ENCODE peak calls at places on chromosomes 4 and X, in six cellular contexts. One of them, this sample, is unnamed.

GRCh38 chr4:169583563-169583962 is 28.8 kb downstream of the NEK1 start:
- DNase-seq in hepatocyte: no peak
- DNase-seq in GM23338: no peak
- DNase-seq in neural progenitor cell: no peak
- DNase-seq in HCT116: no peak
- DNase-seq in GM23248: peak; percentile 49
- DNase-seq in this sample: no peak

GRCh38 chr4:98092833-98093439 is 50.3 kb downstream of the STPG2 start:
- DNase-seq in GM23248: peak; percentile 35
- DNase-seq in neural progenitor cell: peak; percentile 35
- DNase-seq in GM23338: peak; percentile 40
- DNase-seq in hepatocyte: peak; percentile 39
- DNase-seq in HCT116: peak; percentile 27
- DNase-seq in this sample: peak; percentile 24

GRCh38 chr4:76690091-76690905 is 207.6 kb downstream of the SOWAHB start:
- DNase-seq in GM23338: peak; percentile 31
- DNase-seq in GM23248: peak; percentile 62
- DNase-seq in hepatocyte: peak; percentile 45
- DNase-seq in neural progenitor cell: no peak
- DNase-seq in HCT116: no peak
- DNase-seq in this sample: no peak

GRCh38 chr4:65023877-65024670 is 614.8 kb upstream of the TECRL start:
- DNase-seq in neural progenitor cell: no peak
- DNase-seq in hepatocyte: no peak
- DNase-seq in GM23338: peak; percentile 2
- DNase-seq in GM23248: no peak
- DNase-seq in HCT116: no peak
- DNase-seq in this sample: no peak

GRCh38 chr4:148346657-148347056 is 95.6 kb downstream of the NR3C2 start:
- DNase-seq in HCT116: no peak
- DNase-seq in neural progenitor cell: no peak
- DNase-seq in hepatocyte: no peak
- DNase-seq in GM23248: no peak
- DNase-seq in GM23338: no peak
- DNase-seq in this sample: no peak

GRCh38 chrX:134753185-134754008 is 95.1 kb upstream of the PLAC1 start:
- DNase-seq in hepatocyte: no peak
- DNase-seq in GM23248: peak; percentile 59
- DNase-seq in HCT116: no peak
- DNase-seq in GM23338: no peak
- DNase-seq in neural progenitor cell: no peak
- DNase-seq in this sample: no peak

GRCh38 chr4:101346312-101346561 is 1.1 kb downstream of the PPP3CA start:
- DNase-seq in HCT116: no peak
- DNase-seq in neural progenitor cell: no peak
- DNase-seq in GM23248: no peak
- DNase-seq in GM23338: no peak
- DNase-seq in hepatocyte: no peak
- DNase-seq in this sample: peak; percentile 48

GRCh38 chr4:74391890-74392478 is 27.0 kb downstream of the EREG start:
- DNase-seq in neural progenitor cell: no peak
- DNase-seq in GM23338: no peak
- DNase-seq in HCT116: no peak
- DNase-seq in GM23248: no peak
- DNase-seq in hepatocyte: no peak
- DNase-seq in this sample: no peak

GRCh38 chr4:66284991-66285451 is 614.7 kb upstream of the EPHA5 start:
- DNase-seq in neural progenitor cell: no peak
- DNase-seq in HCT116: no peak
- DNase-seq in GM23338: no peak
- DNase-seq in hepatocyte: no peak
- DNase-seq in GM23248: no peak
- DNase-seq in this sample: no peak

GRCh38 chrX:72094894-72095293 is 36.8 kb downstream of the RTL5 start:
- DNase-seq in HCT116: no peak
- DNase-seq in hepatocyte: peak; percentile 43
- DNase-seq in GM23338: peak; percentile 46
- DNase-seq in neural progenitor cell: peak; percentile 21
- DNase-seq in GM23248: no peak
- DNase-seq in this sample: no peak

GRCh38 chr4:31518796-31519250 is 798.7 kb downstream of the PCDH7 start:
- DNase-seq in GM23338: no peak
- DNase-seq in hepatocyte: peak; percentile 35
- DNase-seq in HCT116: peak; percentile 48
- DNase-seq in neural progenitor cell: no peak
- DNase-seq in GM23248: peak; percentile 3
- DNase-seq in this sample: no peak

DNA sequence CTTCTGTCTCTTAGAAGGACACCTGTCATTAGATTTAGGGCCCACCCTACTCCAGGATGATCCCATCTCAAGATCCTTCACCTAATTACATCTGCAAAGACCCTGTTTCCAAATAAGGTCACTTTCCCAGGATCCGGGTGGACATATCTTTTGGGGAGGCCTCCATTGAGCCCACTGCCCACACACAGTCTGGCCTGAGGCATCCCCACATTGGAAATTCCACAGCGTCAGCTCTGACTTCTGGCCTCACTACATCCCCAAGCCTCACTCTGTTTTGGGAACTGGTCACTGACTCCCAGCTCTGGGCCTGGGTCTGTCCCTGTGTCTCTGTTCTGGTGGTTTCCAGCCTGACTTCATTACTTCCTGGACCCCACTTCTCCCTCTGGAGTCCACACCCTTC is 285.5 kb downstream of the CRLF2 start:
- DNase-seq in neural progenitor cell: no peak
- DNase-seq in HCT116: no peak
- DNase-seq in hepatocyte: no peak
- DNase-seq in GM23338: no peak
- DNase-seq in GM23248: no peak
- DNase-seq in this sample: no peak
- TF ChIP-seq EZH2phosphoT487 in neural progenitor cell: no peak
- TF ChIP-seq EZH2phosphoT487 in HCT116: no peak
- TF ChIP-seq EZH2phosphoT487 in hepatocyte: no peak
- TF ChIP-seq EZH2phosphoT487 in GM23338: no peak
- TF ChIP-seq EZH2phosphoT487 in GM23248: no peak
- TF ChIP-seq EZH2phosphoT487 in this sample: no peak

GRCh38 chr4:67746797-67747495 is 7.2 kb downstream of the GNRHR start:
- DNase-seq in GM23248: peak; percentile 67
- DNase-seq in hepatocyte: peak; percentile 52
- DNase-seq in GM23338: peak; percentile 66
- DNase-seq in HCT116: peak; percentile 37
- DNase-seq in neural progenitor cell: peak; percentile 28
- DNase-seq in this sample: peak; percentile 67
- TF ChIP-seq EZH2phosphoT487 in GM23248: no peak
- TF ChIP-seq EZH2phosphoT487 in hepatocyte: no peak
- TF ChIP-seq EZH2phosphoT487 in GM23338: no peak
- TF ChIP-seq EZH2phosphoT487 in HCT116: no peak
- TF ChIP-seq EZH2phosphoT487 in neural progenitor cell: no peak
- TF ChIP-seq EZH2phosphoT487 in this sample: no peak

GRCh38 chr4:5785806-5786680 is 75.0 kb downstream of the EVC start:
- DNase-seq in GM23248: peak; percentile 66
- DNase-seq in neural progenitor cell: no peak
- DNase-seq in hepatocyte: peak; percentile 30
- DNase-seq in HCT116: no peak
- DNase-seq in GM23338: no peak
- DNase-seq in this sample: no peak
- TF ChIP-seq EZH2phosphoT487 in GM23248: no peak
- TF ChIP-seq EZH2phosphoT487 in neural progenitor cell: no peak
- TF ChIP-seq EZH2phosphoT487 in hepatocyte: no peak
- TF ChIP-seq EZH2phosphoT487 in HCT116: no peak
- TF ChIP-seq EZH2phosphoT487 in GM23338: no peak
- TF ChIP-seq EZH2phosphoT487 in this sample: no peak

GRCh38 chr4:153024466-153024865 is 88.3 kb downstream of the FHDC1 start:
- DNase-seq in GM23248: no peak
- DNase-seq in hepatocyte: no peak
- DNase-seq in GM23338: no peak
- DNase-seq in HCT116: no peak
- DNase-seq in neural progenitor cell: no peak
- DNase-seq in this sample: no peak

GRCh38 chr4:153019906-153020305 is 83.8 kb downstream of the FHDC1 start:
- DNase-seq in GM23338: no peak
- DNase-seq in hepatocyte: no peak
- DNase-seq in GM23248: no peak
- DNase-seq in HCT116: no peak
- DNase-seq in neural progenitor cell: no peak
- DNase-seq in this sample: no peak

GRCh38 chr4:153023692-153024394 is 87.7 kb downstream of the FHDC1 start:
- DNase-seq in GM23248: no peak
- DNase-seq in HCT116: no peak
- DNase-seq in GM23338: no peak
- DNase-seq in neural progenitor cell: no peak
- DNase-seq in hepatocyte: no peak
- DNase-seq in this sample: no peak

GRCh38 chr4:153020460-153020859 is 84.3 kb downstream of the FHDC1 start:
- DNase-seq in GM23248: no peak
- DNase-seq in neural progenitor cell: no peak
- DNase-seq in HCT116: no peak
- DNase-seq in GM23338: no peak
- DNase-seq in hepatocyte: no peak
- DNase-seq in this sample: no peak

DNA sequence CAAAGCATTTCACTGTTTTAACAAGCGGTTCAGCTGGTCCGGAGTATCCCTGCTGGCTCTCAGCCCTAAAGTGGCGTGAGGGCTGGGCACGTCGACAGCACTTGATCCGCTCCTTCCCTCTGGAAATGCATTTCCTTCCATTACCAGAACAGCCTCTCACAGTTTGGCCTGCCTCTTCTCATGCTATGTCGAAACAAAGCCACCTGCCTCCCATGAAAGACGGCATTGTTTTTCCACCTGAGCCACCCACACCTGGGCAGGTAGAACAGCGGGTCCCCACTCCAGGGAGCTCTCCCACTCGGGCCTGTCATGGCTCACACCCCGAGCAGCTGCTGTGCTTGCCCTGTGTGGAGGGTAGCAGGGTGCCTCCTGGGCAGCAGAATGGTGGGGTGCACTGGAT is 86.1 kb downstream of the FHDC1 start:
- DNase-seq in HCT116: no peak
- DNase-seq in GM23338: no peak
- DNase-seq in hepatocyte: no peak
- DNase-seq in GM23248: no peak
- DNase-seq in neural progenitor cell: no peak
- DNase-seq in this sample: no peak
- TF ChIP-seq EZH2phosphoT487 in HCT116: no peak
- TF ChIP-seq EZH2phosphoT487 in GM23338: no peak
- TF ChIP-seq EZH2phosphoT487 in hepatocyte: no peak
- TF ChIP-seq EZH2phosphoT487 in GM23248: no peak
- TF ChIP-seq EZH2phosphoT487 in neural progenitor cell: no peak
- TF ChIP-seq EZH2phosphoT487 in this sample: no peak

GRCh38 chr4:37008199-37008598 is 236.3 kb upstream of the NWD2 start:
- DNase-seq in GM23248: no peak
- DNase-seq in hepatocyte: peak; percentile 71
- DNase-seq in HCT116: no peak
- DNase-seq in neural progenitor cell: no peak
- DNase-seq in GM23338: no peak
- DNase-seq in this sample: peak; percentile 14
- TF ChIP-seq EZH2phosphoT487 in GM23248: no peak
- TF ChIP-seq EZH2phosphoT487 in hepatocyte: no peak
- TF ChIP-seq EZH2phosphoT487 in HCT116: no peak
- TF ChIP-seq EZH2phosphoT487 in neural progenitor cell: no peak
- TF ChIP-seq EZH2phosphoT487 in GM23338: no peak
- TF ChIP-seq EZH2phosphoT487 in this sample: no peak

DNA sequence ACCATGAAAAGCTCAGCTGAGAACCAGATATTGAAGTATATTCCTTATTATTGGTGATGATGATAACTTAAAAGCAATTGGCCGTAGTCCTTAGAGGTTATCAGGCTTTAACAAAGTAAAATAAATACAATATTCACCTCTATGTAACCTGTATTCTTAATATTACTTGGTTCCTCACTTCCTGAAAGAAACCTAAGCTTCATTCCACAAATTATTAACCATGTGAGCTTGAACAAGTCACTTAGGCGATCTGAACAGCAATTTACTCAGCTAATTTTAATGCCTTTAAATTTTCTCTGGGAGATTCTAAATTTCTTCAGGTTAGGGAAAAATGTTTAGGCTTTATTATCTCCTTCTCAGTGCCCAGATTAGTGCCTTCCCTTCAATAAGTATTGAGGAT is 69.2 kb downstream of the CLDN22 start:
- DNase-seq in GM23248: no peak
- DNase-seq in hepatocyte: no peak
- DNase-seq in HCT116: no peak
- DNase-seq in GM23338: no peak
- DNase-seq in neural progenitor cell: no peak
- DNase-seq in this sample: no peak
- TF ChIP-seq EZH2phosphoT487 in GM23248: no peak
- TF ChIP-seq EZH2phosphoT487 in hepatocyte: no peak
- TF ChIP-seq EZH2phosphoT487 in HCT116: no peak
- TF ChIP-seq EZH2phosphoT487 in GM23338: no peak
- TF ChIP-seq EZH2phosphoT487 in neural progenitor cell: no peak
- TF ChIP-seq EZH2phosphoT487 in this sample: no peak

GRCh38 chr4:173494013-173494970 is 35.7 kb downstream of the HAND2 start:
- DNase-seq in GM23248: peak; percentile 85
- DNase-seq in HCT116: peak; percentile 72
- DNase-seq in neural progenitor cell: peak; percentile 89
- DNase-seq in GM23338: peak; percentile 96
- DNase-seq in hepatocyte: peak; percentile 83
- DNase-seq in this sample: peak; percentile 77
- TF ChIP-seq EZH2phosphoT487 in GM23248: no peak
- TF ChIP-seq EZH2phosphoT487 in HCT116: no peak
- TF ChIP-seq EZH2phosphoT487 in neural progenitor cell: peak; percentile 39
- TF ChIP-seq EZH2phosphoT487 in GM23338: no peak
- TF ChIP-seq EZH2phosphoT487 in hepatocyte: no peak
- TF ChIP-seq EZH2phosphoT487 in this sample: no peak

GRCh38 chrX:129779747-129780146 is at the start of gene SASH3:
- DNase-seq in GM23248: no peak
- DNase-seq in GM23338: no peak
- DNase-seq in HCT116: no peak
- DNase-seq in neural progenitor cell: no peak
- DNase-seq in hepatocyte: no peak
- DNase-seq in this sample: peak; percentile 86
- TF ChIP-seq EZH2phosphoT487 in GM23248: no peak
- TF ChIP-seq EZH2phosphoT487 in GM23338: no peak
- TF ChIP-seq EZH2phosphoT487 in HCT116: no peak
- TF ChIP-seq EZH2phosphoT487 in neural progenitor cell: no peak
- TF ChIP-seq EZH2phosphoT487 in hepatocyte: no peak
- TF ChIP-seq EZH2phosphoT487 in this sample: no peak

DNA sequence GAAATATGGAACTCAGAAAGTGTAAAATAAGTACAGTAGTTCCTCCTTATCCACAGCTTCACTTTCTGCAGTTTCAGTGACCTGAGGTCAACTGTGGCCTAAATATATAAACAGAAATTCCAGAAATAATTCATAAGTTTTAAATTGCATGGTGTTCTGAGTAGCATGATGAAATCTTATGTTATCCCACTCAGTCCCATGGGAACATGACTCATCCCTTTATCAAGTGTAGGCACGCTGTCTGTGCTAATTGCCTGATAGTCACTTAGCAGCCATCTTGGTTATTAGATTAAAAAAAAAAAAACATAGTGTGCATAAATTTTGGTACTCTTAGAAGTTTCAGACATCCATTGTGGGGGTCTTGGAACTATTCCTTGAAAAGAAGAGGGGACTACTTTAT is 983.4 kb upstream of the ADGRL3 start:
- DNase-seq in HCT116: no peak
- DNase-seq in hepatocyte: peak; percentile 18
- DNase-seq in neural progenitor cell: no peak
- DNase-seq in GM23248: peak; percentile 5
- DNase-seq in GM23338: no peak
- DNase-seq in this sample: no peak
- TF ChIP-seq EZH2phosphoT487 in HCT116: no peak
- TF ChIP-seq EZH2phosphoT487 in hepatocyte: no peak
- TF ChIP-seq EZH2phosphoT487 in neural progenitor cell: no peak
- TF ChIP-seq EZH2phosphoT487 in GM23248: no peak
- TF ChIP-seq EZH2phosphoT487 in GM23338: no peak
- TF ChIP-seq EZH2phosphoT487 in this sample: no peak

This sample was measured in OCI-LY7.